ENCODE peak calls at places on chromosomes 1 and 21, in nine cellular contexts. One of them, this sample, is unnamed.

GRCh38 chr1:77430966-77431735 is 149.3 kb downstream of the AK5 start:
- DNase-seq in Peyer's patch: no peak
- DNase-seq in endodermal cell: no peak
- DNase-seq in BE2C: no peak
- DNase-seq in Calu3: no peak
- DNase-seq in cardiac muscle cell: peak
- DNase-seq in psoas muscle: no peak
- DNase-seq in GM20000: no peak
- DNase-seq in AG10803: peak
- DNase-seq in this sample: no peak

GRCh38 chr21:25412090-25412489 is 195.2 kb downstream of the MRPL39 start:
- DNase-seq in BE2C: no peak
- DNase-seq in GM20000: no peak
- DNase-seq in psoas muscle: no peak
- DNase-seq in AG10803: peak
- DNase-seq in endodermal cell: no peak
- DNase-seq in Calu3: no peak
- DNase-seq in cardiac muscle cell: no peak
- DNase-seq in Peyer's patch: no peak
- DNase-seq in this sample: no peak

GRCh38 chr1:105398909-105399308 is 1649.2 kb downstream of the AMY1C start:
- DNase-seq in cardiac muscle cell: no peak
- DNase-seq in AG10803: no peak
- DNase-seq in Peyer's patch: no peak
- DNase-seq in BE2C: no peak
- DNase-seq in GM20000: no peak
- DNase-seq in endodermal cell: no peak
- DNase-seq in psoas muscle: no peak
- DNase-seq in Calu3: no peak
- DNase-seq in this sample: no peak

GRCh38 chr21:45910155-45910547 is 71.4 kb upstream of the COL6A1 start:
- DNase-seq in cardiac muscle cell: no peak
- DNase-seq in AG10803: no peak
- DNase-seq in Calu3: no peak
- DNase-seq in GM20000: no peak
- DNase-seq in endodermal cell: no peak
- DNase-seq in psoas muscle: peak
- DNase-seq in BE2C: no peak
- DNase-seq in Peyer's patch: no peak
- DNase-seq in this sample: no peak

GRCh38 chr1:184866991-184867788 is 107.1 kb downstream of the NIBAN1 start:
- DNase-seq in Calu3: peak
- DNase-seq in cardiac muscle cell: peak
- DNase-seq in AG10803: peak
- DNase-seq in BE2C: no peak
- DNase-seq in GM20000: peak
- DNase-seq in psoas muscle: no peak
- DNase-seq in endodermal cell: no peak
- DNase-seq in Peyer's patch: peak
- DNase-seq in this sample: no peak

GRCh38 chr1:50425376-50426107 is 2.3 kb upstream of the DMRTA2 start:
- DNase-seq in AG10803: peak
- DNase-seq in Calu3: no peak
- DNase-seq in GM20000: peak
- DNase-seq in Peyer's patch: no peak
- DNase-seq in cardiac muscle cell: peak
- DNase-seq in endodermal cell: peak
- DNase-seq in BE2C: no peak
- DNase-seq in psoas muscle: no peak
- DNase-seq in this sample: no peak

GRCh38 chr21:14361958-14362357 is 21.0 kb downstream of the HSPA13 start:
- DNase-seq in GM20000: no peak
- DNase-seq in cardiac muscle cell: peak
- DNase-seq in BE2C: no peak
- DNase-seq in AG10803: no peak
- DNase-seq in endodermal cell: no peak
- DNase-seq in psoas muscle: no peak
- DNase-seq in Calu3: no peak
- DNase-seq in Peyer's patch: no peak
- DNase-seq in this sample: peak

GRCh38 chr1:8740034-8740449 is 77.4 kb downstream of the RERE start:
- DNase-seq in GM20000: no peak
- DNase-seq in AG10803: peak
- DNase-seq in endodermal cell: no peak
- DNase-seq in cardiac muscle cell: peak
- DNase-seq in Peyer's patch: no peak
- DNase-seq in psoas muscle: no peak
- DNase-seq in Calu3: peak
- DNase-seq in BE2C: no peak
- DNase-seq in this sample: no peak

GRCh38 chr1:27626031-27626935 is 8.7 kb downstream of the FGR start:
- DNase-seq in endodermal cell: no peak
- DNase-seq in Calu3: no peak
- DNase-seq in Peyer's patch: no peak
- DNase-seq in GM20000: peak
- DNase-seq in BE2C: no peak
- DNase-seq in cardiac muscle cell: peak
- DNase-seq in psoas muscle: peak
- DNase-seq in AG10803: no peak
- DNase-seq in this sample: peak

GRCh38 chr1:11923069-11923826 is 3.0 kb downstream of the KIAA2013 start:
- DNase-seq in Peyer's patch: no peak
- DNase-seq in psoas muscle: no peak
- DNase-seq in BE2C: no peak
- DNase-seq in cardiac muscle cell: no peak
- DNase-seq in GM20000: no peak
- DNase-seq in endodermal cell: no peak
- DNase-seq in Calu3: no peak
- DNase-seq in AG10803: no peak
- DNase-seq in this sample: no peak

GRCh38 chr21:25107708-25108107 is 499.6 kb downstream of the MRPL39 start:
- DNase-seq in AG10803: peak
- DNase-seq in psoas muscle: no peak
- DNase-seq in cardiac muscle cell: peak
- DNase-seq in endodermal cell: no peak
- DNase-seq in Calu3: no peak
- DNase-seq in Peyer's patch: no peak
- DNase-seq in BE2C: peak
- DNase-seq in GM20000: no peak
- DNase-seq in this sample: no peak

GRCh38 chr1:41023279-41023990 is 1.9 kb upstream of the SLFNL1 start:
- DNase-seq in psoas muscle: no peak
- DNase-seq in cardiac muscle cell: peak
- DNase-seq in endodermal cell: peak
- DNase-seq in GM20000: no peak
- DNase-seq in BE2C: no peak
- DNase-seq in Peyer's patch: no peak
- DNase-seq in AG10803: no peak
- DNase-seq in Calu3: peak
- DNase-seq in this sample: no peak

GRCh38 chr1:184393924-184394323 is 7.1 kb downstream of the C1orf21 start:
- DNase-seq in endodermal cell: no peak
- DNase-seq in Peyer's patch: no peak
- DNase-seq in Calu3: no peak
- DNase-seq in cardiac muscle cell: peak
- DNase-seq in psoas muscle: no peak
- DNase-seq in AG10803: peak
- DNase-seq in GM20000: no peak
- DNase-seq in BE2C: no peak
- DNase-seq in this sample: no peak

GRCh38 chr1:91026777-91027176 is 4.9 kb upstream of the ZNF644 start:
- DNase-seq in AG10803: peak
- DNase-seq in BE2C: no peak
- DNase-seq in Calu3: no peak
- DNase-seq in endodermal cell: no peak
- DNase-seq in GM20000: no peak
- DNase-seq in psoas muscle: no peak
- DNase-seq in cardiac muscle cell: peak
- DNase-seq in Peyer's patch: no peak
- DNase-seq in this sample: no peak

GRCh38 chr1:30845891-30846290 is 62.7 kb downstream of the SDC3 start:
- DNase-seq in AG10803: no peak
- DNase-seq in BE2C: no peak
- DNase-seq in psoas muscle: no peak
- DNase-seq in Calu3: no peak
- DNase-seq in cardiac muscle cell: no peak
- DNase-seq in Peyer's patch: no peak
- DNase-seq in endodermal cell: peak
- DNase-seq in GM20000: no peak
- DNase-seq in this sample: no peak

GRCh38 chr1:1216770-1217620 is 3.0 kb upstream of the TNFRSF4 start:
- DNase-seq in BE2C: no peak
- DNase-seq in endodermal cell: no peak
- DNase-seq in Peyer's patch: no peak
- DNase-seq in psoas muscle: no peak
- DNase-seq in AG10803: no peak
- DNase-seq in Calu3: no peak
- DNase-seq in cardiac muscle cell: no peak
- DNase-seq in GM20000: no peak
- DNase-seq in this sample: no peak

GRCh38 chr1:25031966-25032667 is 102.0 kb upstream of the RUNX3 start:
- DNase-seq in BE2C: no peak
- DNase-seq in cardiac muscle cell: peak
- DNase-seq in GM20000: peak
- DNase-seq in endodermal cell: no peak
- DNase-seq in Calu3: peak
- DNase-seq in AG10803: no peak
- DNase-seq in Peyer's patch: peak
- DNase-seq in psoas muscle: no peak
- DNase-seq in this sample: no peak

GRCh38 chr1:84913025-84913892 is 20.3 kb upstream of the LPAR3 start:
- DNase-seq in Calu3: no peak
- DNase-seq in endodermal cell: no peak
- DNase-seq in AG10803: peak
- DNase-seq in Peyer's patch: peak
- DNase-seq in GM20000: no peak
- DNase-seq in psoas muscle: no peak
- DNase-seq in cardiac muscle cell: peak
- DNase-seq in BE2C: peak
- DNase-seq in this sample: no peak

GRCh38 chr1:54172614-54173312 is 20.0 kb upstream of the CDCP2 start:
- DNase-seq in AG10803: peak
- DNase-seq in BE2C: no peak
- DNase-seq in cardiac muscle cell: peak
- DNase-seq in psoas muscle: no peak
- DNase-seq in GM20000: no peak
- DNase-seq in Calu3: no peak
- DNase-seq in endodermal cell: no peak
- DNase-seq in Peyer's patch: no peak
- DNase-seq in this sample: no peak

DNA sequence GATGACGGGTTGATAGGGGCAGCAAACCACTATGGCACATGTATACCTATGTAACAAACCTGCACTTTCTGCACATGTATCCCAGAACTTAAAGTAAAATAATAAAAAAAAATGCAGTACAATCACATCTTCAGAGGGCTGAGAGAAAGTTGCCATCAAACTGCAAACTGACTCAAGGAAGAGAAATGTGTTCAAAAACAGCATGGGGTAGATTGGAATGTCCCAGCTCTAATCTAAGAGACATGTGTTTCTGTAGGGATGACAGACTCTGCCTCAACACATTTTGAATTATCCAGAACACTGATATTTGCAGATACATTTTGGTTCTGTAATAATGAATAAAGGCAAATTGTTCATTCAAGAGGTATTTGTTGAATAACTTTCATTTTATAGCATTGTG is 171.2 kb upstream of the RUNX1 start:
- DNase-seq in psoas muscle: no peak
- DNase-seq in endodermal cell: no peak
- DNase-seq in AG10803: peak
- DNase-seq in Peyer's patch: no peak
- DNase-seq in BE2C: no peak
- DNase-seq in Calu3: no peak
- DNase-seq in GM20000: no peak
- DNase-seq in cardiac muscle cell: no peak
- DNase-seq in this sample: no peak
- TF ChIP-seq CTCF in psoas muscle: no peak
- TF ChIP-seq CTCF in endodermal cell: no peak
- TF ChIP-seq CTCF in AG10803: no peak
- TF ChIP-seq CTCF in Peyer's patch: no peak
- TF ChIP-seq CTCF in BE2C: no peak
- TF ChIP-seq CTCF in Calu3: no peak
- TF ChIP-seq CTCF in GM20000: no peak
- TF ChIP-seq CTCF in cardiac muscle cell: no peak
- TF ChIP-seq CTCF in this sample: no peak

DNA sequence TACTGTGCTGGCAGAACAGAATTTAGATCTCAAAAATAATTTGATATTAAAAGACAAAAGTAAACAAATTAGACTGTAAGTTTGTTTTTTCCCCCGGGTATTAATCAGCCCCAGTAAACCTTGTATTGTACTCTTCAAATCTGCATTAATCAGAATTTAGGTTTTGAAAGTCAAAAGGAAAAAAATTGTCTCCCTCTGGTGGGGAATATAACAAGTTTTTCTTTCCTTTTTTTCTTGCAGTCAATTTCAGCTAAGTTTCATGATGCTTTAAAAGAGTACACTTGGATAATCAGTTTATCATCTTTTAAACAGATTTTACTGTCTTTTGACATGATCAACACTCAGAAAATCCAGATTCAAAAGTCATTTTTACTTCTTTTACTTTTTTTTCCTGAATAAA is 134.5 kb upstream of the PKN2 start:
- DNase-seq in BE2C: no peak
- DNase-seq in psoas muscle: no peak
- DNase-seq in cardiac muscle cell: peak
- DNase-seq in AG10803: peak
- DNase-seq in endodermal cell: no peak
- DNase-seq in Calu3: no peak
- DNase-seq in GM20000: no peak
- DNase-seq in Peyer's patch: no peak
- DNase-seq in this sample: no peak
- TF ChIP-seq CTCF in BE2C: peak
- TF ChIP-seq CTCF in psoas muscle: peak
- TF ChIP-seq CTCF in cardiac muscle cell: no peak
- TF ChIP-seq CTCF in AG10803: peak
- TF ChIP-seq CTCF in endodermal cell: peak
- TF ChIP-seq CTCF in Calu3: no peak
- TF ChIP-seq CTCF in GM20000: no peak
- TF ChIP-seq CTCF in Peyer's patch: peak
- TF ChIP-seq CTCF in this sample: peak

DNA sequence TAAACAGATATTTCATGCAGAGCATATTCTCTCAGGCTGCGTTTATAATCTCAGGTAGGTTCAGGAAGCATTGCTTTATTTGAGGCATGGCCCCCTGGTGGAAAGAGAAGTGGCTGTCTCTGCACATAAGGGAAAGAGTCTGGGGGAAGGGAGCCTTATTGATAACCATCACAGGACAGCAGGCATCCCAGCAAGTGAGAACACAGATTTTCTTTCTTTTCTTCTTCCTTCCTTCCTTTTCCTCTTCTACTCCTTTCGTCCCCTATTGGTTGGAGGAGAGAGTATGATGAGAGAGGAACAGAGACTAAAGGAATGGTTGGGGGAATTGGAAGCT is 21.9 kb downstream of the TSNAX start:
- DNase-seq in Calu3: peak
- DNase-seq in psoas muscle: no peak
- DNase-seq in BE2C: peak
- DNase-seq in Peyer's patch: no peak
- DNase-seq in GM20000: peak
- DNase-seq in cardiac muscle cell: peak
- DNase-seq in endodermal cell: peak
- DNase-seq in AG10803: peak
- DNase-seq in this sample: no peak
- TF ChIP-seq CTCF in Calu3: peak
- TF ChIP-seq CTCF in psoas muscle: peak
- TF ChIP-seq CTCF in BE2C: peak
- TF ChIP-seq CTCF in Peyer's patch: peak
- TF ChIP-seq CTCF in GM20000: peak
- TF ChIP-seq CTCF in cardiac muscle cell: peak
- TF ChIP-seq CTCF in endodermal cell: peak
- TF ChIP-seq CTCF in AG10803: peak
- TF ChIP-seq CTCF in this sample: peak

GRCh38 chr1:176444286-176444685 is 18.7 kb upstream of the PAPPA2 start:
- DNase-seq in GM20000: no peak
- DNase-seq in Calu3: no peak
- DNase-seq in endodermal cell: no peak
- DNase-seq in BE2C: no peak
- DNase-seq in psoas muscle: no peak
- DNase-seq in AG10803: no peak
- DNase-seq in Peyer's patch: no peak
- DNase-seq in cardiac muscle cell: no peak
- DNase-seq in this sample: no peak
- TF ChIP-seq CTCF in GM20000: no peak
- TF ChIP-seq CTCF in Calu3: no peak
- TF ChIP-seq CTCF in endodermal cell: peak
- TF ChIP-seq CTCF in BE2C: no peak
- TF ChIP-seq CTCF in psoas muscle: no peak
- TF ChIP-seq CTCF in AG10803: no peak
- TF ChIP-seq CTCF in Peyer's patch: no peak
- TF ChIP-seq CTCF in cardiac muscle cell: no peak
- TF ChIP-seq CTCF in this sample: no peak

This sample was measured in CD14-positive monocyte.